ENCODE peak calls at places on chromosome 15, in five cellular contexts. C is astrocyte, T is adrenal gland, K is sigmoid colon, S is breast epithelium. Q is an unnamed sample.

GRCh38 chr15:99536422-99537033 is 29.3 kb upstream of the MEF2A start:
- DNase-seq in K (peak; percentile 71), T (peak; percentile 38), S (peak; percentile 58), C (peak; percentile 78), Q (peak; percentile 74)

GRCh38 chr15:70286110-70286806 is 188.5 kb upstream of the TLE3 start:
- DNase-seq in S (no peak), C (no peak), K (no peak), T (no peak), Q (no peak)

GRCh38 chr15:68572921-68573320 is 5.9 kb upstream of the CORO2B start:
- DNase-seq in S (no peak), K (peak; percentile 40), C (no peak), T (no peak), Q (no peak)

GRCh38 chr15:47182818-47183217 is 534.5 kb upstream of the SEMA6D start:
- DNase-seq in C (no peak), S (no peak), T (no peak), K (no peak), Q (no peak)

GRCh38 chr15:88400591-88400990 is 66.6 kb downstream of the MRPL46 start:
- DNase-seq in S (no peak), C (no peak), T (no peak), K (no peak), Q (no peak)

GRCh38 chr15:90629217-90629616 is 87.9 kb upstream of the BLM start:
- DNase-seq in S (no peak), K (no peak), C (no peak), T (no peak), Q (no peak)

GRCh38 chr15:101451192-101451799 is 38.2 kb downstream of the PCSK6 start:
- DNase-seq in C (peak; percentile 8), S (peak; percentile 49), T (peak; percentile 84), K (peak; percentile 79), Q (peak; percentile 43)

GRCh38 chr15:73851679-73852078 is 21.7 kb upstream of the TBC1D21 start:
- DNase-seq in S (no peak), T (peak; percentile 34), K (no peak), C (peak; percentile 47), Q (peak; percentile 64)

DNA sequence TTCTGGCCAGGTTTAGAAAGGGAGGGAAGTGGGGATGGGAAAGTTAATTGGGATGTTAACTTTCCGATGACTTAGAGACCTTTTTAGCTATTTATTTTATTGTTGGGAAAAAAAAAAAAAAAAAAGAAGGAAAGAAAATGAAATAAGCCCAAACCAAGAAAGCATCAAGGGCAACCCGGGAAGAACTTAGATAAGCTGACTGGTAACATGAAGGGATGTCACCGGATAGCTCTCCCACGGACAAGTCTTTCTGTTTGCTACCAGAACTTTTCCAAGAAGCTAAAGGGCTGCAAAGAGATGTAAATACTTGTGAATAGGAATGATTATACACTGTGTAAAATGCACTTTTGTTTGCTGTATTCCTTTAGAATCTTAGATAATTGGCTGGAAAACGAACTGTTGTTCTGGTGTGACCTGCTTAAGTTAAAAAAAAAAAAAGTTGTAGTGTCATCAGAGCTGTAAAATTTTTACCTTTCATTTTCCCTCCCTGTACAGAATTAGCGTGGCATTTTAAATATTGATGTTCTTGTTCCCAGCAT is 2.8 kb downstream of the FOXB1 start:
- DNase-seq in S (no peak), C (no peak), K (no peak), T (no peak), Q (no peak)
- H3K4me3 ChIP-seq in S (peak overlapping the region; percentile 66), C (peak overlapping the region; percentile 56), K (peak overlapping the region; percentile 41), T (no peak overlapping the region), Q (no peak overlapping the region)

GRCh38 chr15:96409231-96410138 is 79.0 kb downstream of the NR2F2 start:
- DNase-seq in C (peak; percentile 1), S (no peak), K (no peak), T (no peak), Q (no peak)
- H3K4me3 ChIP-seq in C (peak overlapping the region; percentile 38), S (peak overlapping the region; percentile 60), K (peak overlapping the region; percentile 31), T (no peak overlapping the region), Q (no peak overlapping the region)

DNA sequence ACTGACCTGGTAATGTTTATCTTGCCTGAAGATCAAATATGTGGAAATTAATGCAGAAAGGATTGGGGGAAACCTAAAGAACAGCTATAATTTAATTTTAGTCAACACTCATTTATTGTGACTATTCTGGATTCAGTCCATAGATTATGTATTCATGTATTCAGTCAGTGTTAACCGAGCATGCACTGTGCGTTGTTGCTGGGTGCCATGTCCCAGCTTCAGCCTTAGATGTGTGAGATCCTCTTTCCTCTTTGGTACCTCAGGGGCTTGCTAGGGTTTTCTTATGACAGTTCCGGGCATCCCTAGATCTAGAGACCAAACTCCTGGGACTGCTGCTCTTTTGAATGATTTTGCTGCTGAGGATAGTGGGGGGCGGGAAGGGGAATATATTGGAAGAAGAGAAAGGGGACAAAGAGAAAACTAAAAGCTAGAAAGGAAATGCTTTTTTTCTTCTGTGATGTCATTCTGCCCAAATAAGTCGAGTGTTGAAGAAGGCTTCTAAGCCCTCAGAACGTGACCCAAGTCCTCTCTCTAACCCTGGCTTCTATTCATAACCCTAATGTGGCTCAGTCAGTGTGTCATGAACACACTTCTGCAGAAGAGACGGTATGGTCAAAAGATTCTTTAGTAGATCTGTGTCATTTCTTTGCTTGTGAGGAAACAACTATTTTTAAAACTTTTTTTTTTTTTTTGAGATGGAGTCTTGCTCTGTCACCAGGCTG is 33.5 kb downstream of the STARD9 start:
- DNase-seq in K (no peak), C (no peak), T (no peak), S (no peak), Q (no peak)
- H3K4me3 ChIP-seq in K (no peak overlapping the region), C (no peak overlapping the region), T (no peak overlapping the region), S (no peak overlapping the region), Q (no peak overlapping the region)

GRCh38 chr15:65841121-65841930 is 28.0 kb upstream of the RAB11A start:
- DNase-seq in K (no peak), C (no peak), T (no peak), S (no peak), Q (peak; percentile 40)
- H3K4me3 ChIP-seq in K (no peak overlapping the region), C (no peak overlapping the region), T (no peak overlapping the region), S (peak overlapping the region; percentile 45), Q (peak overlapping the region; percentile 34)

DNA sequence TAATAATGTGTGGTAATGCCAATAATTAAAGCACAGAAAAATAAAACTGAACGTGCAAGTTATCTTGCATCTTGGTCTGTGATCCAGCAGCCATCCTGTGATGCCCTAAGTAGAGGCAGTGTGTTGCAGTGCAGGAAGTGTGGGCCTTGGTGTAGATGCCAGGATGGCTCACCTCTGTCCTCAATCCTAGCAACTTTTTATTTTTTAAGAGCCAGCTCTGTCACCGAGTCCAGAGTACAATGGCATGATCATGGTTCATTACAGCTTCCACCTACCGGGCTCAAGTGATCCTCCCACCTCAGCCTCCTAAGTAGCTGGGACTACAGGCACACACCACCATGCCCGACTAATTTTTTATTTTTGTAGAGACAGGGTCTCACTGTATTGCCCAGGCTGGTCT is 7.6 kb downstream of the BAHD1 start:
- DNase-seq in S (no peak), C (no peak), K (no peak), T (no peak), Q (no peak)
- H3K4me3 ChIP-seq in S (no peak overlapping the region), C (no peak overlapping the region), K (no peak overlapping the region), T (no peak overlapping the region), Q (no peak overlapping the region)

GRCh38 chr15:61749169-61749568 is 311.1 kb downstream of the VPS13C start:
- DNase-seq in S (peak; percentile 61), K (no peak), C (no peak), T (no peak), Q (peak; percentile 91)
- H3K4me3 ChIP-seq in S (no peak overlapping the region), K (no peak overlapping the region), C (no peak overlapping the region), T (no peak overlapping the region), Q (no peak overlapping the region)

GRCh38 chr15:75905231-75905630 is 1.6 kb downstream of the FBXO22 start:
- DNase-seq in C (no peak), S (no peak), T (no peak), K (no peak), Q (no peak)
- H3K4me3 ChIP-seq in C (peak overlapping the region; percentile 19), S (no peak overlapping the region), T (no peak overlapping the region), K (no peak overlapping the region), Q (peak overlapping the region; percentile 3)

Q was measured in fibroblast of mammary gland.